ENCODE peak calls at places on chromosome 3, in five cellular contexts. L is heart right ventricle; V is CD4-positive, alpha-beta memory T cell; B is ascending aorta; X is posterior vena cava. Q is an unnamed sample.

GRCh38 chr3:102410616-102411015 is 24.2 kb upstream of the ZPLD1 start:
- DNase-seq in L (no peak), V (no peak), B (no peak), X (no peak), Q (no peak)

GRCh38 chr3:128402319-128402718 is 64.4 kb downstream of the DNAJB8 start:
- DNase-seq in L (no peak), V (no peak), B (no peak), X (no peak), Q (no peak)

GRCh38 chr3:125220681-125221429 is 8.3 kb upstream of the SLC12A8 start:
- DNase-seq in L (no peak), V (no peak), B (no peak), X (no peak), Q (no peak)

GRCh38 chr3:170572665-170573253 is 13.1 kb downstream of the SLC7A14 start:
- DNase-seq in L (no peak), V (no peak), B (no peak), X (no peak), Q (no peak)

GRCh38 chr3:17891139-17891850 is 148.9 kb upstream of the TBC1D5 start:
- DNase-seq in L (no peak), V (no peak), B (no peak), X (no peak), Q (no peak)

GRCh38 chr3:197432407-197433127 is 123.2 kb downstream of the BDH1 start:
- DNase-seq in L (no peak), V (no peak), B (no peak), X (peak), Q (no peak)

GRCh38 chr3:125382323-125382722 is 7.2 kb upstream of the ZNF148 start:
- DNase-seq in L (no peak), V (no peak), B (no peak), X (no peak), Q (no peak)

GRCh38 chr3:24886511-24886910 is 391.9 kb upstream of the THRB start:
- DNase-seq in L (no peak), V (no peak), B (no peak), X (no peak), Q (no peak)

GRCh38 chr3:167032267-167032876 is 347.7 kb downstream of the ZBBX start:
- DNase-seq in L (no peak), V (no peak), B (no peak), X (no peak), Q (no peak)

GRCh38 chr3:135078283-135078682 is 283.2 kb downstream of the EPHB1 start:
- DNase-seq in L (no peak), V (no peak), B (peak), X (no peak), Q (no peak)

GRCh38 chr3:143119009-143119914 is at the start of gene CHST2:
- DNase-seq in L (peak), V (peak), B (peak), X (peak), Q (no peak)

GRCh38 chr3:100709840-100710235 is 544 bp downstream of the TFG start:
- DNase-seq in L (peak), V (peak), B (peak), X (peak), Q (no peak)

GRCh38 chr3:170562080-170562479 is 23.8 kb downstream of the SLC7A14 start:
- DNase-seq in L (no peak), V (no peak), B (no peak), X (no peak), Q (no peak)

GRCh38 chr3:118792191-118792590 is 242.5 kb downstream of the IGSF11 start:
- DNase-seq in L (no peak), V (no peak), B (no peak), X (no peak), Q (no peak)

GRCh38 chr3:130085881-130086280 is 4.2 kb downstream of the ALG1L2 start:
- DNase-seq in L (no peak), V (no peak), B (no peak), X (no peak), Q (no peak)

GRCh38 chr3:62876064-62876463 is 848 bp upstream of the CADPS start:
- DNase-seq in L (peak), V (no peak), B (no peak), X (no peak), Q (no peak)

GRCh38 chr3:40864146-40864782 is 335.0 kb upstream of the CTNNB1 start:
- DNase-seq in L (no peak), V (no peak), B (no peak), X (no peak), Q (no peak)

GRCh38 chr3:119148493-119149180 is 2.7 kb downstream of the TEX55 start:
- DNase-seq in L (no peak), V (no peak), B (no peak), X (no peak), Q (no peak)

GRCh38 chr3:179082416-179082815 is 10.8 kb upstream of the ZMAT3 start:
- DNase-seq in L (no peak), V (no peak), B (no peak), X (no peak), Q (no peak)

GRCh38 chr3:124919756-124920155 is 14.8 kb downstream of the MUC13 start:
- DNase-seq in L (no peak), V (no peak), B (no peak), X (no peak), Q (no peak)

GRCh38 chr3:100040846-100041245 is 73.5 kb downstream of the FILIP1L start:
- DNase-seq in L (peak), V (no peak), B (no peak), X (no peak), Q (no peak)

GRCh38 chr3:120683213-120683612 is 1.2 kb upstream of the HGD start:
- DNase-seq in L (no peak), V (no peak), B (no peak), X (no peak), Q (peak)

GRCh38 chr3:125957674-125958510 is 11.1 kb upstream of the ROPN1B start:
- DNase-seq in L (no peak), V (no peak), B (no peak), X (no peak), Q (no peak)

GRCh38 chr3:41464858-41465257 is 265.6 kb downstream of the CTNNB1 start:
- DNase-seq in L (no peak), V (no peak), B (no peak), X (no peak), Q (no peak)

GRCh38 chr3:48851407-48851806 is 3.7 kb upstream of the PRKAR2A start:
- DNase-seq in L (no peak), V (no peak), B (no peak), X (no peak), Q (no peak)

GRCh38 chr3:191695815-191696153 is 234.8 kb downstream of the PYDC2 start:
- DNase-seq in L (no peak), V (no peak), B (no peak), X (no peak), Q (no peak)

GRCh38 chr3:136186330-136186729 is 9.8 kb downstream of the MSL2 start:
- DNase-seq in L (no peak), V (no peak), B (no peak), X (no peak), Q (no peak)

Q was measured in cerebellar nuclear complex.